ENCODE peak calls at places on chromosomes 4 and X, in nine cellular contexts. One of them, this sample, is unnamed.

GRCh38 chr4:174697164-174697563 is 131.9 kb downstream of the GLRA3 start:
- DNase-seq in CD8-positive, alpha-beta T cell: no peak
- DNase-seq in psoas muscle: no peak
- DNase-seq in cardiac fibroblast: no peak
- DNase-seq in foreskin fibroblast: no peak
- DNase-seq in fibroblast of lung: peak
- DNase-seq in tibial nerve: peak
- DNase-seq in osteoblast: no peak
- DNase-seq in choroid plexus epithelial cell: peak
- DNase-seq in this sample: no peak

GRCh38 chr4:182382941-182383340 is 139.7 kb downstream of the TENM3 start:
- DNase-seq in foreskin fibroblast: no peak
- DNase-seq in osteoblast: no peak
- DNase-seq in CD8-positive, alpha-beta T cell: no peak
- DNase-seq in psoas muscle: no peak
- DNase-seq in tibial nerve: no peak
- DNase-seq in choroid plexus epithelial cell: no peak
- DNase-seq in cardiac fibroblast: no peak
- DNase-seq in fibroblast of lung: no peak
- DNase-seq in this sample: no peak

GRCh38 chrX:18368402-18368801 is 13.9 kb upstream of the SCML2 start:
- DNase-seq in foreskin fibroblast: no peak
- DNase-seq in tibial nerve: no peak
- DNase-seq in psoas muscle: no peak
- DNase-seq in cardiac fibroblast: no peak
- DNase-seq in CD8-positive, alpha-beta T cell: no peak
- DNase-seq in choroid plexus epithelial cell: no peak
- DNase-seq in fibroblast of lung: no peak
- DNase-seq in osteoblast: no peak
- DNase-seq in this sample: no peak

GRCh38 chr4:125072269-125072668 is 242.5 kb upstream of the FAT4 start:
- DNase-seq in fibroblast of lung: no peak
- DNase-seq in tibial nerve: no peak
- DNase-seq in osteoblast: no peak
- DNase-seq in psoas muscle: no peak
- DNase-seq in cardiac fibroblast: no peak
- DNase-seq in choroid plexus epithelial cell: no peak
- DNase-seq in foreskin fibroblast: no peak
- DNase-seq in CD8-positive, alpha-beta T cell: no peak
- DNase-seq in this sample: no peak

GRCh38 chrX:65522739-65523372 is 11.7 kb downstream of the LAS1L start:
- DNase-seq in tibial nerve: no peak
- DNase-seq in CD8-positive, alpha-beta T cell: no peak
- DNase-seq in foreskin fibroblast: peak
- DNase-seq in cardiac fibroblast: peak
- DNase-seq in fibroblast of lung: peak
- DNase-seq in psoas muscle: no peak
- DNase-seq in osteoblast: no peak
- DNase-seq in choroid plexus epithelial cell: peak
- DNase-seq in this sample: peak

GRCh38 chr4:25925486-25926201 is 11.6 kb downstream of the SMIM20 start:
- DNase-seq in tibial nerve: peak
- DNase-seq in cardiac fibroblast: peak
- DNase-seq in foreskin fibroblast: peak
- DNase-seq in CD8-positive, alpha-beta T cell: no peak
- DNase-seq in fibroblast of lung: peak
- DNase-seq in choroid plexus epithelial cell: peak
- DNase-seq in psoas muscle: no peak
- DNase-seq in osteoblast: peak
- DNase-seq in this sample: peak

GRCh38 chr4:101198741-101199339 is 148.5 kb downstream of the PPP3CA start:
- DNase-seq in tibial nerve: no peak
- DNase-seq in psoas muscle: no peak
- DNase-seq in CD8-positive, alpha-beta T cell: no peak
- DNase-seq in fibroblast of lung: no peak
- DNase-seq in osteoblast: no peak
- DNase-seq in foreskin fibroblast: no peak
- DNase-seq in cardiac fibroblast: no peak
- DNase-seq in choroid plexus epithelial cell: no peak
- DNase-seq in this sample: no peak

GRCh38 chr4:150230556-150230955 is 152.3 kb downstream of the DCLK2 start:
- DNase-seq in CD8-positive, alpha-beta T cell: no peak
- DNase-seq in foreskin fibroblast: no peak
- DNase-seq in choroid plexus epithelial cell: no peak
- DNase-seq in osteoblast: no peak
- DNase-seq in tibial nerve: no peak
- DNase-seq in cardiac fibroblast: no peak
- DNase-seq in fibroblast of lung: no peak
- DNase-seq in psoas muscle: no peak
- DNase-seq in this sample: no peak

GRCh38 chrX:54076903-54077302 is 32.6 kb upstream of the PHF8 start:
- DNase-seq in CD8-positive, alpha-beta T cell: no peak
- DNase-seq in choroid plexus epithelial cell: peak
- DNase-seq in fibroblast of lung: peak
- DNase-seq in foreskin fibroblast: peak
- DNase-seq in cardiac fibroblast: peak
- DNase-seq in psoas muscle: no peak
- DNase-seq in osteoblast: no peak
- DNase-seq in tibial nerve: no peak
- DNase-seq in this sample: peak

GRCh38 chr4:26342328-26343040 is 21.7 kb downstream of the RBPJ start:
- DNase-seq in osteoblast: peak
- DNase-seq in CD8-positive, alpha-beta T cell: no peak
- DNase-seq in fibroblast of lung: peak
- DNase-seq in tibial nerve: no peak
- DNase-seq in choroid plexus epithelial cell: peak
- DNase-seq in psoas muscle: no peak
- DNase-seq in foreskin fibroblast: peak
- DNase-seq in cardiac fibroblast: peak
- DNase-seq in this sample: peak

GRCh38 chr4:1722551-1723071 is 1.3 kb downstream of the TACC3 start:
- DNase-seq in fibroblast of lung: no peak
- DNase-seq in psoas muscle: peak
- DNase-seq in cardiac fibroblast: no peak
- DNase-seq in choroid plexus epithelial cell: no peak
- DNase-seq in CD8-positive, alpha-beta T cell: no peak
- DNase-seq in tibial nerve: no peak
- DNase-seq in foreskin fibroblast: no peak
- DNase-seq in osteoblast: peak
- DNase-seq in this sample: no peak

GRCh38 chr4:3486556-3487270 is 23.6 kb downstream of the DOK7 start:
- DNase-seq in psoas muscle: no peak
- DNase-seq in osteoblast: no peak
- DNase-seq in cardiac fibroblast: no peak
- DNase-seq in tibial nerve: no peak
- DNase-seq in fibroblast of lung: no peak
- DNase-seq in foreskin fibroblast: no peak
- DNase-seq in choroid plexus epithelial cell: no peak
- DNase-seq in CD8-positive, alpha-beta T cell: no peak
- DNase-seq in this sample: no peak

GRCh38 chr4:7691992-7692391 is 247.7 kb downstream of the AFAP1 start:
- DNase-seq in CD8-positive, alpha-beta T cell: no peak
- DNase-seq in choroid plexus epithelial cell: peak
- DNase-seq in tibial nerve: peak
- DNase-seq in psoas muscle: peak
- DNase-seq in fibroblast of lung: no peak
- DNase-seq in osteoblast: peak
- DNase-seq in foreskin fibroblast: no peak
- DNase-seq in cardiac fibroblast: no peak
- DNase-seq in this sample: no peak

GRCh38 chr4:7160439-7160838 is 31.9 kb upstream of the SORCS2 start:
- DNase-seq in fibroblast of lung: no peak
- DNase-seq in cardiac fibroblast: no peak
- DNase-seq in CD8-positive, alpha-beta T cell: no peak
- DNase-seq in osteoblast: peak
- DNase-seq in choroid plexus epithelial cell: no peak
- DNase-seq in foreskin fibroblast: no peak
- DNase-seq in psoas muscle: no peak
- DNase-seq in tibial nerve: no peak
- DNase-seq in this sample: no peak

GRCh38 chr4:41796545-41797210 is 48.2 kb upstream of the PHOX2B start:
- DNase-seq in foreskin fibroblast: no peak
- DNase-seq in fibroblast of lung: no peak
- DNase-seq in choroid plexus epithelial cell: peak
- DNase-seq in tibial nerve: no peak
- DNase-seq in osteoblast: peak
- DNase-seq in CD8-positive, alpha-beta T cell: no peak
- DNase-seq in psoas muscle: no peak
- DNase-seq in cardiac fibroblast: no peak
- DNase-seq in this sample: no peak

GRCh38 chr4:102400898-102401297 is 55.6 kb upstream of the SLC39A8 start:
- DNase-seq in psoas muscle: no peak
- DNase-seq in choroid plexus epithelial cell: no peak
- DNase-seq in CD8-positive, alpha-beta T cell: no peak
- DNase-seq in tibial nerve: no peak
- DNase-seq in foreskin fibroblast: no peak
- DNase-seq in fibroblast of lung: no peak
- DNase-seq in cardiac fibroblast: no peak
- DNase-seq in osteoblast: no peak
- DNase-seq in this sample: no peak

GRCh38 chrX:141733371-141733770 is 34.8 kb upstream of the SPANXD start:
- DNase-seq in osteoblast: no peak
- DNase-seq in cardiac fibroblast: peak
- DNase-seq in foreskin fibroblast: peak
- DNase-seq in fibroblast of lung: peak
- DNase-seq in tibial nerve: no peak
- DNase-seq in psoas muscle: no peak
- DNase-seq in choroid plexus epithelial cell: peak
- DNase-seq in CD8-positive, alpha-beta T cell: no peak
- DNase-seq in this sample: peak

GRCh38 chr4:16264798-16265197 is 38.5 kb upstream of the TAPT1 start:
- DNase-seq in foreskin fibroblast: peak
- DNase-seq in CD8-positive, alpha-beta T cell: no peak
- DNase-seq in fibroblast of lung: peak
- DNase-seq in cardiac fibroblast: peak
- DNase-seq in psoas muscle: no peak
- DNase-seq in osteoblast: no peak
- DNase-seq in choroid plexus epithelial cell: peak
- DNase-seq in tibial nerve: peak
- DNase-seq in this sample: peak

GRCh38 chr4:87579478-87579877 is 28.9 kb upstream of the DSPP start:
- DNase-seq in choroid plexus epithelial cell: no peak
- DNase-seq in osteoblast: peak
- DNase-seq in CD8-positive, alpha-beta T cell: no peak
- DNase-seq in psoas muscle: no peak
- DNase-seq in foreskin fibroblast: no peak
- DNase-seq in fibroblast of lung: no peak
- DNase-seq in tibial nerve: no peak
- DNase-seq in cardiac fibroblast: no peak
- DNase-seq in this sample: no peak

GRCh38 chrX:24241822-24242648 is 71.8 kb downstream of the SUPT20HL2 start:
- DNase-seq in CD8-positive, alpha-beta T cell: no peak
- DNase-seq in osteoblast: no peak
- DNase-seq in foreskin fibroblast: no peak
- DNase-seq in tibial nerve: no peak
- DNase-seq in psoas muscle: no peak
- DNase-seq in cardiac fibroblast: peak
- DNase-seq in choroid plexus epithelial cell: peak
- DNase-seq in fibroblast of lung: peak
- DNase-seq in this sample: peak
- TF ChIP-seq CTCF in CD8-positive, alpha-beta T cell: no peak
- TF ChIP-seq CTCF in osteoblast: peak
- TF ChIP-seq CTCF in foreskin fibroblast: no peak
- TF ChIP-seq CTCF in tibial nerve: peak
- TF ChIP-seq CTCF in psoas muscle: peak
- TF ChIP-seq CTCF in cardiac fibroblast: peak
- TF ChIP-seq CTCF in choroid plexus epithelial cell: peak
- TF ChIP-seq CTCF in fibroblast of lung: no peak
- TF ChIP-seq CTCF in this sample: peak

GRCh38 chrX:154429708-154430107 is 1.2 kb downstream of the ATP6AP1 start:
- DNase-seq in psoas muscle: no peak
- DNase-seq in fibroblast of lung: no peak
- DNase-seq in cardiac fibroblast: no peak
- DNase-seq in CD8-positive, alpha-beta T cell: no peak
- DNase-seq in tibial nerve: no peak
- DNase-seq in choroid plexus epithelial cell: no peak
- DNase-seq in foreskin fibroblast: no peak
- DNase-seq in osteoblast: peak
- DNase-seq in this sample: no peak
- H3K4me3 ChIP-seq in psoas muscle: peak
- H3K4me3 ChIP-seq in fibroblast of lung: peak
- H3K4me3 ChIP-seq in cardiac fibroblast: peak
- H3K4me3 ChIP-seq in CD8-positive, alpha-beta T cell: no peak
- H3K4me3 ChIP-seq in tibial nerve: no peak
- H3K4me3 ChIP-seq in choroid plexus epithelial cell: peak
- H3K4me3 ChIP-seq in foreskin fibroblast: peak
- H3K4me3 ChIP-seq in osteoblast: peak
- H3K4me3 ChIP-seq in this sample: no peak

GRCh38 chr4:12595489-12595888 is 888.7 kb downstream of the RAB28 start:
- DNase-seq in choroid plexus epithelial cell: no peak
- DNase-seq in foreskin fibroblast: no peak
- DNase-seq in tibial nerve: no peak
- DNase-seq in fibroblast of lung: no peak
- DNase-seq in osteoblast: no peak
- DNase-seq in cardiac fibroblast: no peak
- DNase-seq in psoas muscle: no peak
- DNase-seq in CD8-positive, alpha-beta T cell: no peak
- DNase-seq in this sample: no peak

DNA sequence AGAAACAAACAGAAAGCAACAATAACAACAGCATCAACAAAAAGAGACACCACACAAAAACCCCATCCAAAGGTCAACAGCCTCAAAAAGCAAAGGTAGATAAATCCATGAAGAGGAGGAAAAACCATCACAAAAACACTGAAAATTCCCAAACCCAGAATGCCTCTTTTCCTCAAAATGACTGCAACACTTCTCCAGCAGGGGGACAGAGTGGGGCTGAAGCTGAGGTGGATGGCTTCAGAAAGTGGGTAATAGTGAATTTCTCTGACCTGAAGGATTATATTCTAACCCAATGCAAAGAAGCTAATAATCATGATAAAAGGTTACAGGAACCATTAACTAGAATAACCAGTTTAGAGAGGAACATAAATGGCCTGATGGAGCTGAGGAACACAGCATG is 888.2 kb downstream of the RAB28 start:
- DNase-seq in cardiac fibroblast: no peak
- DNase-seq in osteoblast: no peak
- DNase-seq in choroid plexus epithelial cell: no peak
- DNase-seq in fibroblast of lung: no peak
- DNase-seq in CD8-positive, alpha-beta T cell: no peak
- DNase-seq in psoas muscle: no peak
- DNase-seq in foreskin fibroblast: no peak
- DNase-seq in tibial nerve: no peak
- DNase-seq in this sample: no peak
- TF ChIP-seq CTCF in cardiac fibroblast: peak
- TF ChIP-seq CTCF in osteoblast: no peak
- TF ChIP-seq CTCF in choroid plexus epithelial cell: peak
- TF ChIP-seq CTCF in fibroblast of lung: no peak
- TF ChIP-seq CTCF in CD8-positive, alpha-beta T cell: no peak
- TF ChIP-seq CTCF in psoas muscle: no peak
- TF ChIP-seq CTCF in foreskin fibroblast: no peak
- TF ChIP-seq CTCF in tibial nerve: no peak
- TF ChIP-seq CTCF in this sample: no peak

DNA sequence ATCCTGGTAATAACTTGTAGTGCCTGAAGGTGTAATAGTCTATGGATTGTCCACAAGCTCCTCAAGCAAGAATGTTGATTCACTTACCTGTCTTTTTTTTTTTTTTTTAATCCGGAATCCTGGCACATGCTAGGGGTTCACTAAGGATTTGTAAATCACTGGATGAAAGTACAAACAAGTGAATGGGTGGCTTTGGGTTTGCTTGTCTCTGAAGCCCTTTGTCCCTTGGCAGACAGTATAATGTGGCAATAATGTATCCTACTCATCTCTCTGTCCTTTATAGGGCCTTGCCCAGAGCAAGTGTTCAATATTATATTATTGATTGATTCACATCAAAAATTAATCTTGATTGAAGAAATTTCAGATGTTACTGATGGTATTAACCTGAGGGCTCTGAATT is 334.0 kb upstream of the CPEB2 start:
- DNase-seq in choroid plexus epithelial cell: no peak
- DNase-seq in fibroblast of lung: no peak
- DNase-seq in foreskin fibroblast: no peak
- DNase-seq in CD8-positive, alpha-beta T cell: no peak
- DNase-seq in psoas muscle: no peak
- DNase-seq in tibial nerve: no peak
- DNase-seq in osteoblast: no peak
- DNase-seq in cardiac fibroblast: no peak
- DNase-seq in this sample: no peak
- H3K4me3 ChIP-seq in choroid plexus epithelial cell: no peak
- H3K4me3 ChIP-seq in fibroblast of lung: no peak
- H3K4me3 ChIP-seq in foreskin fibroblast: no peak
- H3K4me3 ChIP-seq in CD8-positive, alpha-beta T cell: no peak
- H3K4me3 ChIP-seq in psoas muscle: no peak
- H3K4me3 ChIP-seq in tibial nerve: no peak
- H3K4me3 ChIP-seq in osteoblast: no peak
- H3K4me3 ChIP-seq in cardiac fibroblast: no peak
- H3K4me3 ChIP-seq in this sample: no peak